ENCODE peak calls at places on chromosomes 5 and 9, in six cellular contexts. One of them, this sample, is unnamed.

GRCh38 chr9:70297141-70297540 is 38.4 kb downstream of the SMC5 start:
- DNase-seq in AG04449: no peak
- DNase-seq in PC-3: no peak
- DNase-seq in astrocyte of the spinal cord: no peak
- DNase-seq in fibroblast of lung: no peak
- DNase-seq in H7: no peak
- DNase-seq in this sample: no peak

GRCh38 chr5:173010547-173011464 is 27.2 kb downstream of the ATP6V0E1 start:
- DNase-seq in AG04449: no peak
- DNase-seq in PC-3: no peak
- DNase-seq in astrocyte of the spinal cord: no peak
- DNase-seq in fibroblast of lung: peak; percentile 31
- DNase-seq in H7: peak; percentile 61
- DNase-seq in this sample: no peak

GRCh38 chr9:123480096-123480495 is 124.1 kb downstream of the CRB2 start:
- DNase-seq in AG04449: no peak
- DNase-seq in PC-3: no peak
- DNase-seq in astrocyte of the spinal cord: no peak
- DNase-seq in fibroblast of lung: no peak
- DNase-seq in H7: no peak
- DNase-seq in this sample: no peak

GRCh38 chr9:17630531-17630949 is 51.7 kb downstream of the SH3GL2 start:
- DNase-seq in AG04449: no peak
- DNase-seq in PC-3: peak; percentile 83
- DNase-seq in astrocyte of the spinal cord: no peak
- DNase-seq in fibroblast of lung: no peak
- DNase-seq in H7: no peak
- DNase-seq in this sample: no peak

GRCh38 chr5:124457901-124458300 is 288.5 kb downstream of the ZNF608 start:
- DNase-seq in AG04449: no peak
- DNase-seq in PC-3: no peak
- DNase-seq in astrocyte of the spinal cord: no peak
- DNase-seq in fibroblast of lung: no peak
- DNase-seq in H7: no peak
- DNase-seq in this sample: no peak

GRCh38 chr5:58060971-58061370 is 398.9 kb downstream of the PLK2 start:
- DNase-seq in AG04449: peak; percentile 29
- DNase-seq in PC-3: no peak
- DNase-seq in astrocyte of the spinal cord: peak; percentile 8
- DNase-seq in fibroblast of lung: peak; percentile 36
- DNase-seq in H7: no peak
- DNase-seq in this sample: peak; percentile 70

GRCh38 chr9:129999123-129999510 is 43.9 kb downstream of the FNBP1 start:
- DNase-seq in AG04449: no peak
- DNase-seq in PC-3: no peak
- DNase-seq in astrocyte of the spinal cord: no peak
- DNase-seq in fibroblast of lung: no peak
- DNase-seq in H7: no peak
- DNase-seq in this sample: no peak

GRCh38 chr5:88663793-88664216 is 219.2 kb downstream of the MEF2C start:
- DNase-seq in AG04449: no peak
- DNase-seq in PC-3: no peak
- DNase-seq in astrocyte of the spinal cord: peak; percentile 74
- DNase-seq in fibroblast of lung: no peak
- DNase-seq in H7: no peak
- DNase-seq in this sample: no peak

GRCh38 chr5:102760815-102761214 is 5.7 kb downstream of the PAM start:
- DNase-seq in AG04449: no peak
- DNase-seq in PC-3: no peak
- DNase-seq in astrocyte of the spinal cord: peak; percentile 43
- DNase-seq in fibroblast of lung: peak; percentile 65
- DNase-seq in H7: no peak
- DNase-seq in this sample: no peak

GRCh38 chr5:68088302-68088701 is 127.3 kb upstream of the PIK3R1 start:
- DNase-seq in AG04449: peak; percentile 45
- DNase-seq in PC-3: no peak
- DNase-seq in astrocyte of the spinal cord: peak; percentile 79
- DNase-seq in fibroblast of lung: peak; percentile 76
- DNase-seq in H7: no peak
- DNase-seq in this sample: peak; percentile 49

GRCh38 chr5:132820162-132820754 is 7.2 kb downstream of the SOWAHA start:
- DNase-seq in AG04449: peak; percentile 37
- DNase-seq in PC-3: peak; percentile 82
- DNase-seq in astrocyte of the spinal cord: peak; percentile 91
- DNase-seq in fibroblast of lung: peak; percentile 94
- DNase-seq in H7: peak; percentile 93
- DNase-seq in this sample: peak; percentile 65

GRCh38 chr5:123297198-123297831 is 125.9 kb downstream of the CEP120 start:
- DNase-seq in AG04449: no peak
- DNase-seq in PC-3: no peak
- DNase-seq in astrocyte of the spinal cord: peak; percentile 1
- DNase-seq in fibroblast of lung: no peak
- DNase-seq in H7: no peak
- DNase-seq in this sample: no peak

GRCh38 chr9:104950838-104951237 is 22.9 kb upstream of the ABCA1 start:
- DNase-seq in AG04449: no peak
- DNase-seq in PC-3: no peak
- DNase-seq in astrocyte of the spinal cord: no peak
- DNase-seq in fibroblast of lung: peak; percentile 32
- DNase-seq in H7: no peak
- DNase-seq in this sample: no peak

GRCh38 chr5:162209005-162209605 is 141.5 kb downstream of the GABRG2 start:
- DNase-seq in AG04449: no peak
- DNase-seq in PC-3: peak; percentile 68
- DNase-seq in astrocyte of the spinal cord: no peak
- DNase-seq in fibroblast of lung: no peak
- DNase-seq in H7: peak; percentile 24
- DNase-seq in this sample: no peak

GRCh38 chr5:40834391-40834848 is 602 bp downstream of the RPL37 start:
- DNase-seq in AG04449: no peak
- DNase-seq in PC-3: no peak
- DNase-seq in astrocyte of the spinal cord: peak; percentile 35
- DNase-seq in fibroblast of lung: peak; percentile 49
- DNase-seq in H7: no peak
- DNase-seq in this sample: no peak

GRCh38 chr5:68369436-68370125 is 154.0 kb downstream of the PIK3R1 start:
- DNase-seq in AG04449: no peak
- DNase-seq in PC-3: no peak
- DNase-seq in astrocyte of the spinal cord: no peak
- DNase-seq in fibroblast of lung: no peak
- DNase-seq in H7: no peak
- DNase-seq in this sample: no peak

GRCh38 chr9:134710271-134710540 is 68.6 kb downstream of the COL5A1 start:
- DNase-seq in AG04449: no peak
- DNase-seq in PC-3: no peak
- DNase-seq in astrocyte of the spinal cord: no peak
- DNase-seq in fibroblast of lung: no peak
- DNase-seq in H7: no peak
- DNase-seq in this sample: no peak

GRCh38 chr5:172420215-172420934 is 34.0 kb downstream of the SH3PXD2B start:
- DNase-seq in AG04449: peak; percentile 76
- DNase-seq in PC-3: peak; percentile 93
- DNase-seq in astrocyte of the spinal cord: peak; percentile 86
- DNase-seq in fibroblast of lung: peak; percentile 97
- DNase-seq in H7: peak; percentile 84
- DNase-seq in this sample: peak; percentile 91

GRCh38 chr5:168464641-168465040 is 21.6 kb upstream of the RARS1 start:
- DNase-seq in AG04449: no peak
- DNase-seq in PC-3: no peak
- DNase-seq in astrocyte of the spinal cord: no peak
- DNase-seq in fibroblast of lung: no peak
- DNase-seq in H7: no peak
- DNase-seq in this sample: no peak

GRCh38 chr9:99681113-99681512 is 140.6 kb upstream of the NR4A3 start:
- DNase-seq in AG04449: no peak
- DNase-seq in PC-3: no peak
- DNase-seq in astrocyte of the spinal cord: no peak
- DNase-seq in fibroblast of lung: no peak
- DNase-seq in H7: no peak
- DNase-seq in this sample: no peak

GRCh38 chr5:76953551-76954382 is 922 bp downstream of the CRHBP start:
- DNase-seq in AG04449: no peak
- DNase-seq in PC-3: no peak
- DNase-seq in astrocyte of the spinal cord: peak; percentile 58
- DNase-seq in fibroblast of lung: peak; percentile 23
- DNase-seq in H7: peak; percentile 78
- DNase-seq in this sample: no peak

GRCh38 chr5:151098185-151098813 is 17.5 kb upstream of the TNIP1 start:
- DNase-seq in AG04449: no peak
- DNase-seq in PC-3: no peak
- DNase-seq in astrocyte of the spinal cord: no peak
- DNase-seq in fibroblast of lung: no peak
- DNase-seq in H7: no peak
- DNase-seq in this sample: no peak

GRCh38 chr9:136296434-136297015 is 7.4 kb downstream of the CCDC187 start:
- DNase-seq in AG04449: no peak
- DNase-seq in PC-3: peak; percentile 18
- DNase-seq in astrocyte of the spinal cord: no peak
- DNase-seq in fibroblast of lung: no peak
- DNase-seq in H7: no peak
- DNase-seq in this sample: no peak
- H3K4me3 ChIP-seq in AG04449: no peak overlapping the region
- H3K4me3 ChIP-seq in PC-3: peak overlapping the region; percentile 64
- H3K4me3 ChIP-seq in astrocyte of the spinal cord: no peak overlapping the region
- H3K4me3 ChIP-seq in fibroblast of lung: no peak overlapping the region
- H3K4me3 ChIP-seq in H7: no peak overlapping the region
- H3K4me3 ChIP-seq in this sample: no peak overlapping the region

DNA sequence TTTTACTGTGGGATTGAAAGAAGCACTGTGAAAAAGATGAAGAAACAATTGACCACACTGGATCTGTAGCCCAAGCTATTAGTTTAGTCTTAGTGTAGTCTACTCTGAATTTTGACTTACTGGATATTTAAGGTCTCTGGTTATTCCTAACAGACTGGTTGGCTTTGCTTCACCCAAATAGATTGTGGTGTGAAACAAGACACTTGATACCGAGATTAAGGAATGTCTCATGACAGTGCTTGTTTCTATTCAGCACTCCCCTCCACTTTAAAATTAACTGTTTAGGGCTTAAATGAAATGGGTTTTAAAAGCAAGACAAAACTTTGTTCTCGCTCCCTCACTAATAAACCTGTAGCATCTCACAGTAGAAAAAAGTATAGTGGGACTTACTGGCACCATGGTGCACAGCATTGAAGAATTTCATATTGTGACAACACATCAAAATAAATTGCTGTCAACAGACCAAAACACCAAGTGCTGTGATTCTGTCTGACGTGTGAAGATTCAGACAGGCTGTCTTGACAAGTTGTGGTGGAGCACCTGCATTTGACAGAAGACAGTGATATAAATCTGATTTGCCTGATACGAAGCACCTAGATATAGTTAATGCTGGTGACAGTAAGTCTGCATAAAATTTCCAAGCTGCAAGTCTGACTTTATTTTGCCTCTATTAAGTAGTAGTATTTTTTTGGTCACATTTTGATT is 73.1 kb downstream of the PBX3 start:
- DNase-seq in AG04449: no peak
- DNase-seq in PC-3: no peak
- DNase-seq in astrocyte of the spinal cord: no peak
- DNase-seq in fibroblast of lung: no peak
- DNase-seq in H7: no peak
- DNase-seq in this sample: no peak
- H3K4me3 ChIP-seq in AG04449: no peak overlapping the region
- H3K4me3 ChIP-seq in PC-3: no peak overlapping the region
- H3K4me3 ChIP-seq in astrocyte of the spinal cord: no peak overlapping the region
- H3K4me3 ChIP-seq in fibroblast of lung: no peak overlapping the region
- H3K4me3 ChIP-seq in H7: no peak overlapping the region
- H3K4me3 ChIP-seq in this sample: no peak overlapping the region

GRCh38 chr9:32823101-32823500 is 39.8 kb downstream of the TMEM215 start:
- DNase-seq in AG04449: no peak
- DNase-seq in PC-3: no peak
- DNase-seq in astrocyte of the spinal cord: no peak
- DNase-seq in fibroblast of lung: no peak
- DNase-seq in H7: no peak
- DNase-seq in this sample: no peak
- H3K4me3 ChIP-seq in AG04449: no peak overlapping the region
- H3K4me3 ChIP-seq in PC-3: no peak overlapping the region
- H3K4me3 ChIP-seq in astrocyte of the spinal cord: no peak overlapping the region
- H3K4me3 ChIP-seq in fibroblast of lung: no peak overlapping the region
- H3K4me3 ChIP-seq in H7: no peak overlapping the region
- H3K4me3 ChIP-seq in this sample: no peak overlapping the region

GRCh38 chr5:171311698-171312083 is 2.6 kb downstream of the TLX3 start:
- DNase-seq in AG04449: no peak
- DNase-seq in PC-3: no peak
- DNase-seq in astrocyte of the spinal cord: no peak
- DNase-seq in fibroblast of lung: no peak
- DNase-seq in H7: peak; percentile 80
- DNase-seq in this sample: no peak
- H3K4me3 ChIP-seq in AG04449: no peak overlapping the region
- H3K4me3 ChIP-seq in PC-3: peak overlapping the region; percentile 37
- H3K4me3 ChIP-seq in astrocyte of the spinal cord: no peak overlapping the region
- H3K4me3 ChIP-seq in fibroblast of lung: peak overlapping the region; percentile 4
- H3K4me3 ChIP-seq in H7: no peak overlapping the region
- H3K4me3 ChIP-seq in this sample: no peak overlapping the region

DNA sequence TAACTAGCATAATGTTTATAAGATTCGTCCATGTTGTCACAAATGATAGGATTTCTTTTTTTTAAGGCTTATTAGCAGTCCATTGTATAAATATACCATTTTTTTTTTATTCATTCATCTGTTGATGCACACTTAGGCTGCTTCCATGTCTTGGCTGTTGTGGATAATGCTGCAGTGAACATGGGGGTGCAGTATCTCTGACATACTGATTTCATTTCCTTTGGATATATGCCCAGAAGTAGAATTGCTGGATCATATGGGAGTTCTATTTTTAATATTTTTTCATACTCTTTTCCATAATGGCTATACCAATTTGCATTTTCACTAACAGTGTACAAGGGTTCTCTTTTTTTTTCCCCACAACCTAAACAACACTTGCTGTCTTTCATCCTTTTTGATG is 48.7 kb downstream of the KIAA1958 start:
- DNase-seq in AG04449: no peak
- DNase-seq in PC-3: no peak
- DNase-seq in astrocyte of the spinal cord: peak; percentile 45
- DNase-seq in fibroblast of lung: peak; percentile 69
- DNase-seq in H7: no peak
- DNase-seq in this sample: no peak
- H3K4me3 ChIP-seq in AG04449: no peak overlapping the region
- H3K4me3 ChIP-seq in PC-3: no peak overlapping the region
- H3K4me3 ChIP-seq in astrocyte of the spinal cord: no peak overlapping the region
- H3K4me3 ChIP-seq in fibroblast of lung: no peak overlapping the region
- H3K4me3 ChIP-seq in H7: no peak overlapping the region
- H3K4me3 ChIP-seq in this sample: no peak overlapping the region

This sample was measured in skeletal muscle cell.